ENCODE peak calls at places on chromosomes 16 and 17, in ten cellular contexts. P is WTC11; W is HFF-Myc; C is dorsolateral prefrontal cortex; O is upper lobe of right lung; S is lower leg skin; T is cardiac muscle cell; G is uterus; Y is HFFc6; M is CD8-positive, alpha-beta T cell. U is an unnamed sample.

GRCh38 chr16:83532634-83533033 is 275.1 kb upstream of the HSBP1 start:
- DNase-seq in W (no peak), C (peak; percentile 47), M (no peak), P (no peak), G (no peak), Y (no peak), T (no peak), O (no peak), S (no peak), U (no peak)

GRCh38 chr16:15701975-15702970 is 52.2 kb downstream of the NDE1 start:
- DNase-seq in M (no peak), O (no peak), G (peak; percentile 49), T (no peak), P (no peak), C (no peak), W (peak; percentile 39), Y (peak; percentile 50), S (no peak), U (no peak)

GRCh38 chr17:33511670-33512069 is 218.6 kb upstream of the ASIC2 start:
- DNase-seq in W (no peak), C (no peak), M (no peak), S (no peak), G (no peak), T (no peak), O (no peak), P (no peak), Y (no peak), U (no peak)

GRCh38 chr17:78349831-78350631 is 9.8 kb downstream of the SOCS3 start:
- DNase-seq in W (no peak), S (no peak), C (no peak), O (no peak), M (no peak), G (no peak), P (no peak), Y (no peak), T (no peak), U (no peak)

GRCh38 chr16:80816372-80816771 is 12.0 kb upstream of the CDYL2 start:
- DNase-seq in P (no peak), M (no peak), C (no peak), O (no peak), T (no peak), Y (no peak), S (no peak), G (no peak), W (no peak), U (no peak)

GRCh38 chr17:58004060-58004459 is 3.0 kb downstream of the SRSF1 start:
- DNase-seq in Y (no peak), S (no peak), M (no peak), T (no peak), C (no peak), G (no peak), O (no peak), W (no peak), P (no peak), U (no peak)

GRCh38 chr16:14028207-14028606 is 42.9 kb upstream of the MRTFB start:
- DNase-seq in S (no peak), G (no peak), M (no peak), Y (no peak), O (no peak), T (no peak), P (no peak), C (no peak), W (no peak), U (no peak)

GRCh38 chr16:64910351-64910750 is 211.5 kb downstream of the CDH11 start:
- DNase-seq in S (no peak), Y (peak; percentile 24), O (no peak), T (no peak), C (peak; percentile 46), W (peak; percentile 57), P (peak; percentile 10), M (no peak), G (no peak), U (peak; percentile 31)

GRCh38 chr16:73122604-73123386 is 74.9 kb upstream of the ZFHX3 start:
- DNase-seq in G (no peak), P (no peak), C (peak; percentile 38), S (no peak), W (no peak), T (no peak), O (no peak), Y (no peak), M (no peak), U (no peak)

GRCh38 chr17:77924757-77925336 is 33.7 kb upstream of the TNRC6C start:
- DNase-seq in G (no peak), C (no peak), M (no peak), T (no peak), O (no peak), P (peak; percentile 68), W (no peak), Y (no peak), S (no peak), U (no peak)

GRCh38 chr16:57748596-57748995 is 13.0 kb downstream of the KATNB1 start:
- DNase-seq in C (no peak), G (no peak), S (no peak), T (no peak), M (no peak), Y (no peak), W (no peak), O (no peak), P (no peak), U (no peak)

GRCh38 chr16:70700101-70701020 is 14.5 kb upstream of the MTSS2 start:
- DNase-seq in O (no peak), C (peak; percentile 79), Y (no peak), W (no peak), M (no peak), G (no peak), S (no peak), P (no peak), T (no peak), U (no peak)

GRCh38 chr17:2730764-2731353 is 18.6 kb downstream of the CCDC92B start:
- DNase-seq in M (no peak), O (no peak), G (no peak), C (no peak), S (no peak), P (no peak), W (no peak), T (no peak), Y (no peak), U (no peak)

GRCh38 chr16:27687605-27688004 is 137.7 kb downstream of the KATNIP start:
- DNase-seq in S (no peak), M (no peak), O (no peak), Y (no peak), C (no peak), T (no peak), P (no peak), G (no peak), W (no peak), U (no peak)

GRCh38 chr16:23518435-23518891 is 8.2 kb upstream of the GGA2 start:
- DNase-seq in W (no peak), O (no peak), G (no peak), C (no peak), M (no peak), Y (no peak), S (no peak), T (no peak), P (no peak), U (no peak)

GRCh38 chr16:14502932-14503741 is 126.9 kb downstream of the PARN start:
- DNase-seq in T (no peak), Y (peak; percentile 36), S (no peak), O (no peak), M (no peak), G (no peak), P (no peak), C (no peak), W (no peak), U (no peak)

GRCh38 chr17:79045830-79046500 is 22.0 kb downstream of the C1QTNF1 start:
- DNase-seq in G (peak; percentile 63), T (peak; percentile 77), M (peak; percentile 41), W (no peak), O (peak; percentile 86), P (peak; percentile 84), C (peak; percentile 84), S (no peak), Y (peak; percentile 50), U (no peak)

GRCh38 chr16:14284930-14285541 is 213.9 kb downstream of the MRTFB start:
- DNase-seq in T (peak; percentile 71), P (peak; percentile 68), M (no peak), S (no peak), O (peak; percentile 86), C (no peak), G (no peak), Y (peak; percentile 61), W (no peak), U (no peak)

GRCh38 chr16:72878301-72879269 is 169.3 kb downstream of the ZFHX3 start:
- DNase-seq in P (no peak), O (no peak), W (no peak), Y (peak; percentile 70), C (no peak), T (peak; percentile 45), S (no peak), G (no peak), M (no peak), U (no peak)

DNA sequence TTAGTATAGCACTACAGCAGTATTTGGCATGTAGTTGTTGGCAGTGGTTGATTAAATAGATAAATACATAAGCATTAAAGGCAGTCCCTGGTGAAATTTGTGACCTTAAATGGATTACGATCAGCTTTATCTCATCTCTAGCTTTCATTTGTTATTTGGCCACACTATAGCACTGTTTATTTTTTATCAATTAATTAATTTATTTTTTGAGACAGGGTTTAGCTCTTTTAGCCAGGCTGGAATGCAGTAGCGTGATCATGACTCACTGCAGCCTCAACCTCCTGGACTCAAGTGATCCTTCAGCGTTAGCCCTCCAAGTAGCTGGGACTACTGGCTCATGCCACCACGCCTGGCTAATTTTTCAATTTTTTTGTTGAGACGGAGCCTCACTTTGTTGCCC is 18.7 kb upstream of the ARHGAP17 start:
- DNase-seq in W (no peak), C (no peak), G (no peak), T (no peak), S (no peak), Y (peak; percentile 51), M (no peak), P (no peak), O (no peak), U (no peak)
- TF ChIP-seq CTCF in W (no peak), C (no peak), G (no peak), T (no peak), S (no peak), Y (no peak), M (no peak), P (no peak), O (no peak), U (no peak)

GRCh38 chr17:75271955-75272847 is 1.2 kb upstream of the MIF4GD start:
- DNase-seq in S (no peak), Y (peak; percentile 68), T (no peak), G (no peak), M (no peak), P (no peak), O (no peak), W (no peak), C (peak; percentile 67), U (no peak)
- TF ChIP-seq CTCF in S (no peak), Y (peak; percentile 15), T (no peak), G (no peak), M (no peak), P (no peak), O (no peak), W (no peak), C (no peak), U (no peak)

GRCh38 chr17:48663134-48663924 is 37.2 kb upstream of the HOXB9 start:
- DNase-seq in P (no peak), G (no peak), T (no peak), O (no peak), S (no peak), C (no peak), M (no peak), Y (no peak), W (no peak), U (no peak)
- TF ChIP-seq CTCF in P (no peak), G (no peak), T (peak; percentile 17), O (no peak), S (no peak), C (no peak), M (no peak), Y (peak; percentile 23), W (peak; percentile 15), U (peak; percentile 9)

GRCh38 chr17:64773836-64774761 is 112.0 kb upstream of the SMURF2 start:
- DNase-seq in S (no peak), G (no peak), W (peak; percentile 40), Y (peak; percentile 78), C (peak; percentile 35), P (peak; percentile 88), O (peak; percentile 92), T (peak; percentile 47), M (no peak), U (no peak)
- TF ChIP-seq CTCF in S (no peak), G (no peak), W (peak; percentile 83), Y (peak; percentile 77), C (no peak), P (peak; percentile 48), O (peak; percentile 32), T (peak; percentile 53), M (no peak), U (peak; percentile 66)